ENCODE peak calls at places on chromosomes 13 and 19, in four cellular contexts. One of them, this sample, is unnamed.

GRCh38 chr19:55255618-55256423 is 3.0 kb downstream of the PPP6R1 start:
- DNase-seq in GM10248: peak; percentile 53
- DNase-seq in psoas muscle: peak; percentile 46
- DNase-seq in cardiac fibroblast: no peak
- DNase-seq in this sample: no peak

GRCh38 chr13:90393408-90393807 is 954.1 kb upstream of the MIR17HG start:
- DNase-seq in psoas muscle: no peak
- DNase-seq in cardiac fibroblast: no peak
- DNase-seq in GM10248: no peak
- DNase-seq in this sample: no peak

GRCh38 chr19:33950141-33950805 is 153.6 kb downstream of the KCTD15 start:
- DNase-seq in psoas muscle: no peak
- DNase-seq in cardiac fibroblast: peak; percentile 1
- DNase-seq in GM10248: no peak
- DNase-seq in this sample: peak; percentile 1

GRCh38 chr13:106033634-106034033 is 501.8 kb downstream of the EFNB2 start:
- DNase-seq in psoas muscle: no peak
- DNase-seq in cardiac fibroblast: peak; percentile 81
- DNase-seq in GM10248: no peak
- DNase-seq in this sample: no peak

GRCh38 chr13:106143392-106143791 is 392.1 kb downstream of the EFNB2 start:
- DNase-seq in psoas muscle: no peak
- DNase-seq in cardiac fibroblast: no peak
- DNase-seq in GM10248: no peak
- DNase-seq in this sample: no peak

GRCh38 chr19:47176627-47177090 is 46.0 kb downstream of the SAE1 start:
- DNase-seq in GM10248: no peak
- DNase-seq in psoas muscle: no peak
- DNase-seq in cardiac fibroblast: peak; percentile 91
- DNase-seq in this sample: no peak

GRCh38 chr13:33125821-33126570 is 109.8 kb downstream of the KL start:
- DNase-seq in cardiac fibroblast: peak; percentile 95
- DNase-seq in psoas muscle: peak; percentile 80
- DNase-seq in GM10248: no peak
- DNase-seq in this sample: no peak

GRCh38 chr19:13234518-13234917 is 84.3 kb downstream of the IER2 start:
- DNase-seq in GM10248: peak; percentile 74
- DNase-seq in cardiac fibroblast: peak; percentile 12
- DNase-seq in psoas muscle: peak; percentile 72
- DNase-seq in this sample: no peak

GRCh38 chr13:98445340-98446233 is 131.3 kb downstream of the STK24 start:
- DNase-seq in GM10248: peak; percentile 91
- DNase-seq in cardiac fibroblast: peak; percentile 59
- DNase-seq in psoas muscle: peak; percentile 83
- DNase-seq in this sample: peak; percentile 50

GRCh38 chr19:34231439-34231838 is 22.9 kb upstream of the GARRE1 start:
- DNase-seq in psoas muscle: no peak
- DNase-seq in GM10248: no peak
- DNase-seq in cardiac fibroblast: no peak
- DNase-seq in this sample: no peak

GRCh38 chr19:6221220-6221877 is 58.4 kb downstream of the MLLT1 start:
- DNase-seq in cardiac fibroblast: no peak
- DNase-seq in GM10248: no peak
- DNase-seq in psoas muscle: peak; percentile 48
- DNase-seq in this sample: no peak

GRCh38 chr19:12646551-12646950 is 20.0 kb downstream of the MAN2B1 start:
- DNase-seq in cardiac fibroblast: no peak
- DNase-seq in psoas muscle: no peak
- DNase-seq in GM10248: no peak
- DNase-seq in this sample: no peak

GRCh38 chr19:49589391-49589790 is 1.6 kb upstream of the PRR12 start:
- DNase-seq in GM10248: no peak
- DNase-seq in psoas muscle: no peak
- DNase-seq in cardiac fibroblast: no peak
- DNase-seq in this sample: no peak

GRCh38 chr19:49591731-49592485 is 926 bp downstream of the PRR12 start:
- DNase-seq in psoas muscle: peak; percentile 67
- DNase-seq in GM10248: no peak
- DNase-seq in cardiac fibroblast: peak; percentile 42
- DNase-seq in this sample: peak; percentile 25

GRCh38 chr19:49588370-49589122 is 2.4 kb upstream of the PRR12 start:
- DNase-seq in psoas muscle: no peak
- DNase-seq in cardiac fibroblast: no peak
- DNase-seq in GM10248: no peak
- DNase-seq in this sample: no peak

GRCh38 chr19:49590971-49591730 is at the start of gene PRR12:
- DNase-seq in GM10248: peak; percentile 84
- DNase-seq in psoas muscle: peak; percentile 81
- DNase-seq in cardiac fibroblast: peak; percentile 81
- DNase-seq in this sample: peak; percentile 55

DNA sequence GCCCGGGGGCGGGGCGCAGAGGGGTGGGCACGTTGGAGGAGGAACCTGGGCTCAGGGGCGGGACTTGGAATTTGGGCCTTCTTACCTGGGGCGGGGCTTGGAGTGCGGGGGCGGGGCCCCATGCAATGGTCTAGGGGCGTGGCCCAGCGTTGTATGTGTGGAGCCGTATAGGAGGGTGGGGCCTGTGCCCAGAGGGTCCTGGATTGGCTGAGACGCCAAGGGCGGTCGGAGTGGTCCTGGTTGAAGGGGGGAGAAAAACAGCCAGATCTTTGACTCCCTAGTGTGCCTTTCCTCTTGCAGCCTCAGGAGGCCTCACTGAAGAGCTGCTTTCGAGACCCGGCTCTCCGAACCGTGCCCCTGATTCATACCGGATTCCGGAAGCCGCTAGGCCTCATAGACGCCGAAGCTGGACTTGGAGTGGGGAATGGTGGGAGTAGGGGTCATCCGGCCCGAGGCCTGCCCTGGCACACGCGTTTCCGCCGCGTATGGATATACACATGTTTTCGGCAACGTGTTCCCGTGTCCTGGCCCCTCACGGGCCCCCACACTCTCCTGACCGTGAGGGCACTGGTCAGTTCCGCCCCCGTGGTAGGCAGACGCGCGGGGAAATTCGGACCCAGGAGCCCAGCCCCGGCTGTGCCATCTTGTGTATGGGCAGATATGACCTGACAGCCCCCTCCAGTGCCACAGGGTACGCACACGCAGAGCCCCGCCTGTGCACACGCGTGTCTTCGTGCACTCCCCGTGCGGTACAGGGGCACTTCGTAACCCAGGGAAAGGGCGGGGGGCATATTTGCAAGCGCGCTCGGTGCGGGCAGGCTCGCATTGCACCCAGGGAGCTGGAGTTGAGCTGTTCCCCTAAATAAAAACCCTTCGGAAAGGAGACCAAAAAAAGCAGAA is 661 bp upstream of the PRR12 start:
- DNase-seq in psoas muscle: peak; percentile 93
- DNase-seq in cardiac fibroblast: peak; percentile 98
- DNase-seq in GM10248: peak; percentile 95
- DNase-seq in this sample: peak; percentile 96
- TF ChIP-seq CTCF in psoas muscle: no peak
- TF ChIP-seq CTCF in cardiac fibroblast: no peak
- TF ChIP-seq CTCF in GM10248: no peak
- TF ChIP-seq CTCF in this sample: no peak

GRCh38 chr13:112573710-112574109 is 14.2 kb downstream of the TUBGCP3 start:
- DNase-seq in psoas muscle: no peak
- DNase-seq in cardiac fibroblast: no peak
- DNase-seq in GM10248: no peak
- DNase-seq in this sample: no peak
- TF ChIP-seq CTCF in psoas muscle: no peak
- TF ChIP-seq CTCF in cardiac fibroblast: no peak
- TF ChIP-seq CTCF in GM10248: no peak
- TF ChIP-seq CTCF in this sample: no peak

GRCh38 chr19:11291991-11292390 is 4.0 kb upstream of the TSPAN16 start:
- DNase-seq in cardiac fibroblast: no peak
- DNase-seq in psoas muscle: no peak
- DNase-seq in GM10248: no peak
- DNase-seq in this sample: no peak

GRCh38 chr19:11291415-11291814 is 4.5 kb upstream of the TSPAN16 start:
- DNase-seq in cardiac fibroblast: no peak
- DNase-seq in GM10248: no peak
- DNase-seq in psoas muscle: no peak
- DNase-seq in this sample: no peak

GRCh38 chr19:11284535-11284934 is 11.4 kb upstream of the TSPAN16 start:
- DNase-seq in psoas muscle: no peak
- DNase-seq in GM10248: no peak
- DNase-seq in cardiac fibroblast: no peak
- DNase-seq in this sample: no peak

GRCh38 chr19:11286312-11286974 is 9.5 kb upstream of the TSPAN16 start:
- DNase-seq in GM10248: no peak
- DNase-seq in psoas muscle: no peak
- DNase-seq in cardiac fibroblast: peak; percentile 88
- DNase-seq in this sample: no peak

DNA sequence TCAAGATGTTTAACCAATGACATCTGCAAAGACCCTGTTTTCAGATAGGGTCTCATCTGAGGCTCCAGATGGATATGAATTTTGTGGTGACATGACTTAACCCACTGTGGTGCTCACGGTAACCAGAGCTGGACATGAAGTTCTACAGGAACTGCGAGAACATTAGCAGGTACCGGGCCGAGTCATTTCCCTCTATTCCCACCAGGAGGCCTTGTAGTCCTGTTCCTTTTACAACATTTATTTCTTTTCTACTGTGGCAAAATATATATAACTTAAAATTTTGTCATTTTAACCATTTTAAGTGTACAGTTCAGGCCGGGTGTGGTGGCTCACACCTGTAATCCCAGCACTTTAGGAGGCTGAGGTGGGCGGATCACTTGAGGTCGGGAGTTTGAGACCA is 7.6 kb upstream of the TSPAN16 start:
- DNase-seq in psoas muscle: no peak
- DNase-seq in GM10248: no peak
- DNase-seq in cardiac fibroblast: peak; percentile 57
- DNase-seq in this sample: no peak
- TF ChIP-seq CTCF in psoas muscle: peak; percentile 27
- TF ChIP-seq CTCF in GM10248: peak; percentile 6
- TF ChIP-seq CTCF in cardiac fibroblast: peak; percentile 66
- TF ChIP-seq CTCF in this sample: peak; percentile 40

GRCh38 chr19:11410682-11411081 is 8.4 kb downstream of the RGL3 start:
- DNase-seq in psoas muscle: no peak
- DNase-seq in GM10248: no peak
- DNase-seq in cardiac fibroblast: no peak
- DNase-seq in this sample: no peak
- TF ChIP-seq CTCF in psoas muscle: no peak
- TF ChIP-seq CTCF in GM10248: no peak
- TF ChIP-seq CTCF in cardiac fibroblast: no peak
- TF ChIP-seq CTCF in this sample: no peak

GRCh38 chr19:57552432-57552831 is 7.2 kb downstream of the ZNF550 start:
- DNase-seq in psoas muscle: no peak
- DNase-seq in cardiac fibroblast: no peak
- DNase-seq in GM10248: no peak
- DNase-seq in this sample: no peak
- TF ChIP-seq CTCF in psoas muscle: no peak
- TF ChIP-seq CTCF in cardiac fibroblast: no peak
- TF ChIP-seq CTCF in GM10248: no peak
- TF ChIP-seq CTCF in this sample: no peak